ENCODE peak calls at places on chromosomes 4 and X, in seven cellular contexts. One of them, this sample, is unnamed. For H3K36me3, the result is how much of the 10 kb centered on the place peaks cover.

GRCh38 chr4:2413821-2414610 is 4.4 kb downstream of the ZFYVE28 start:
- DNase-seq in ovary: no peak
- DNase-seq in body of pancreas: no peak
- DNase-seq in cardiac muscle cell: no peak
- DNase-seq in CD8-positive, alpha-beta T cell: peak
- DNase-seq in endothelial cell of umbilical vein: peak
- DNase-seq in lung: no peak
- DNase-seq in this sample: no peak

GRCh38 chrX:68041110-68041509 is 392.2 kb downstream of the OPHN1 start:
- DNase-seq in ovary: no peak
- DNase-seq in body of pancreas: no peak
- DNase-seq in cardiac muscle cell: no peak
- DNase-seq in CD8-positive, alpha-beta T cell: no peak
- DNase-seq in endothelial cell of umbilical vein: no peak
- DNase-seq in lung: no peak
- DNase-seq in this sample: no peak

GRCh38 chr4:89307446-89308160 is at the start of gene GPRIN3:
- DNase-seq in ovary: peak
- DNase-seq in body of pancreas: peak
- DNase-seq in cardiac muscle cell: peak
- DNase-seq in CD8-positive, alpha-beta T cell: peak
- DNase-seq in endothelial cell of umbilical vein: peak
- DNase-seq in lung: peak
- DNase-seq in this sample: no peak

GRCh38 chrX:8627796-8628195 is 104.1 kb downstream of the ANOS1 start:
- DNase-seq in ovary: no peak
- DNase-seq in body of pancreas: no peak
- DNase-seq in cardiac muscle cell: no peak
- DNase-seq in CD8-positive, alpha-beta T cell: no peak
- DNase-seq in endothelial cell of umbilical vein: no peak
- DNase-seq in lung: no peak
- DNase-seq in this sample: no peak

GRCh38 chr4:150078041-150078995 is at the start of gene DCLK2:
- DNase-seq in ovary: peak
- DNase-seq in body of pancreas: peak
- DNase-seq in cardiac muscle cell: peak
- DNase-seq in CD8-positive, alpha-beta T cell: no peak
- DNase-seq in endothelial cell of umbilical vein: peak
- DNase-seq in lung: peak
- DNase-seq in this sample: peak

GRCh38 chr4:149063007-149063406 is 620.8 kb upstream of the NR3C2 start:
- DNase-seq in ovary: no peak
- DNase-seq in body of pancreas: no peak
- DNase-seq in cardiac muscle cell: no peak
- DNase-seq in CD8-positive, alpha-beta T cell: no peak
- DNase-seq in endothelial cell of umbilical vein: no peak
- DNase-seq in lung: no peak
- DNase-seq in this sample: no peak

GRCh38 chrX:135484636-135485289 is 35.7 kb upstream of the INTS6L start:
- DNase-seq in ovary: no peak
- DNase-seq in body of pancreas: peak
- DNase-seq in cardiac muscle cell: peak
- DNase-seq in CD8-positive, alpha-beta T cell: peak
- DNase-seq in endothelial cell of umbilical vein: peak
- DNase-seq in lung: no peak
- DNase-seq in this sample: no peak

GRCh38 chrX:52923781-52924241 is 26.7 kb downstream of the FAM156B start:
- DNase-seq in ovary: no peak
- DNase-seq in body of pancreas: no peak
- DNase-seq in cardiac muscle cell: peak
- DNase-seq in CD8-positive, alpha-beta T cell: no peak
- DNase-seq in endothelial cell of umbilical vein: peak
- DNase-seq in lung: no peak
- DNase-seq in this sample: no peak

GRCh38 chr4:77819409-77819835 is 254 bp upstream of the CNOT6L start:
- DNase-seq in ovary: no peak
- DNase-seq in body of pancreas: no peak
- DNase-seq in cardiac muscle cell: peak
- DNase-seq in CD8-positive, alpha-beta T cell: no peak
- DNase-seq in endothelial cell of umbilical vein: no peak
- DNase-seq in lung: peak
- DNase-seq in this sample: no peak

GRCh38 chr4:77818667-77819408 is at the start of gene CNOT6L:
- DNase-seq in ovary: peak
- DNase-seq in body of pancreas: peak
- DNase-seq in cardiac muscle cell: peak
- DNase-seq in CD8-positive, alpha-beta T cell: peak
- DNase-seq in endothelial cell of umbilical vein: peak
- DNase-seq in lung: peak
- DNase-seq in this sample: peak

GRCh38 chr4:77821775-77822174 is 2.6 kb upstream of the CNOT6L start:
- DNase-seq in ovary: no peak
- DNase-seq in body of pancreas: no peak
- DNase-seq in cardiac muscle cell: no peak
- DNase-seq in CD8-positive, alpha-beta T cell: peak
- DNase-seq in endothelial cell of umbilical vein: peak
- DNase-seq in lung: no peak
- DNase-seq in this sample: no peak

GRCh38 chr4:77820836-77821561 is 1.8 kb upstream of the CNOT6L start:
- DNase-seq in ovary: no peak
- DNase-seq in body of pancreas: no peak
- DNase-seq in cardiac muscle cell: no peak
- DNase-seq in CD8-positive, alpha-beta T cell: peak
- DNase-seq in endothelial cell of umbilical vein: peak
- DNase-seq in lung: no peak
- DNase-seq in this sample: no peak

GRCh38 chr4:77819836-77820679 is 890 bp upstream of the CNOT6L start:
- DNase-seq in ovary: peak
- DNase-seq in body of pancreas: peak
- DNase-seq in cardiac muscle cell: peak
- DNase-seq in CD8-positive, alpha-beta T cell: peak
- DNase-seq in endothelial cell of umbilical vein: peak
- DNase-seq in lung: peak
- DNase-seq in this sample: peak
- TF ChIP-seq CTCF in ovary: no peak
- TF ChIP-seq CTCF in body of pancreas: no peak
- TF ChIP-seq CTCF in cardiac muscle cell: no peak
- TF ChIP-seq CTCF in CD8-positive, alpha-beta T cell: no peak
- TF ChIP-seq CTCF in endothelial cell of umbilical vein: no peak
- TF ChIP-seq CTCF in lung: no peak
- TF ChIP-seq CTCF in this sample: no peak

DNA sequence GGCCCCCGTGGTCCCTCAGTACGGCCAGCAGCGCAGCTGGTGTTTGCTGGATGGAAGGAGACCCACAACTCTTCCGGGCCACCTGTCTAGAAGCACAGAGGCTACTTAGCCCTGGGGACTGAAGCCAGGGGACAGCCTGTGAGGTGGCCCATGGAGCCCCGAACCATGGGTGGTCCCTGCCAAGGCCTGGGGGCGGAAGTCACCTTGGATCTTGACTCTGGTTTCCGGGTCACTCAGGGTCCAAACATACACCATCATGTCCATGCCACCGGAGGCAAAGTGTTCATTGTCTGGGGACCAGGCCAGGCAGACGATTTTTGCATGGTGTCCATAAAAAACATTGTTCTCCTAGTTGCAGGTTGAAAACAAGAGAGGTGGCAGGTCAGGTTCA is 39.5 kb downstream of the WDR1 start:
- DNase-seq in ovary: no peak
- DNase-seq in body of pancreas: peak
- DNase-seq in cardiac muscle cell: no peak
- DNase-seq in CD8-positive, alpha-beta T cell: peak
- DNase-seq in endothelial cell of umbilical vein: no peak
- DNase-seq in lung: no peak
- DNase-seq in this sample: peak
- H3K36me3 ChIP-seq in ovary: under half
- H3K36me3 ChIP-seq in body of pancreas: half or more
- H3K36me3 ChIP-seq in cardiac muscle cell: half or more
- H3K36me3 ChIP-seq in CD8-positive, alpha-beta T cell: half or more
- H3K36me3 ChIP-seq in endothelial cell of umbilical vein: half or more
- H3K36me3 ChIP-seq in lung: under half
- H3K36me3 ChIP-seq in this sample: under half

GRCh38 chr4:169271692-169272007 is 894 bp upstream of the SH3RF1 start:
- DNase-seq in ovary: no peak
- DNase-seq in body of pancreas: no peak
- DNase-seq in cardiac muscle cell: no peak
- DNase-seq in CD8-positive, alpha-beta T cell: no peak
- DNase-seq in endothelial cell of umbilical vein: no peak
- DNase-seq in lung: no peak
- DNase-seq in this sample: no peak

GRCh38 chr4:169270156-169270809 is 473 bp downstream of the SH3RF1 start:
- DNase-seq in ovary: peak
- DNase-seq in body of pancreas: peak
- DNase-seq in cardiac muscle cell: peak
- DNase-seq in CD8-positive, alpha-beta T cell: no peak
- DNase-seq in endothelial cell of umbilical vein: peak
- DNase-seq in lung: peak
- DNase-seq in this sample: peak

GRCh38 chr4:169270810-169271691 is at the start of gene SH3RF1:
- DNase-seq in ovary: peak
- DNase-seq in body of pancreas: peak
- DNase-seq in cardiac muscle cell: peak
- DNase-seq in CD8-positive, alpha-beta T cell: no peak
- DNase-seq in endothelial cell of umbilical vein: peak
- DNase-seq in lung: peak
- DNase-seq in this sample: peak

GRCh38 chr4:169267070-169267469 is 3.7 kb downstream of the SH3RF1 start:
- DNase-seq in ovary: no peak
- DNase-seq in body of pancreas: no peak
- DNase-seq in cardiac muscle cell: no peak
- DNase-seq in CD8-positive, alpha-beta T cell: no peak
- DNase-seq in endothelial cell of umbilical vein: no peak
- DNase-seq in lung: no peak
- DNase-seq in this sample: no peak

GRCh38 chr4:169268951-169269781 is 1.6 kb downstream of the SH3RF1 start:
- DNase-seq in ovary: no peak
- DNase-seq in body of pancreas: no peak
- DNase-seq in cardiac muscle cell: no peak
- DNase-seq in CD8-positive, alpha-beta T cell: no peak
- DNase-seq in endothelial cell of umbilical vein: peak
- DNase-seq in lung: no peak
- DNase-seq in this sample: no peak
- H3K27ac ChIP-seq in ovary: peak
- H3K27ac ChIP-seq in body of pancreas: peak
- H3K27ac ChIP-seq in cardiac muscle cell: no peak
- H3K27ac ChIP-seq in CD8-positive, alpha-beta T cell: no peak
- H3K27ac ChIP-seq in endothelial cell of umbilical vein: peak
- H3K27ac ChIP-seq in lung: peak
- H3K27ac ChIP-seq in this sample: peak

GRCh38 chrX:10401239-10401638 is 219.1 kb downstream of the MID1 start:
- DNase-seq in ovary: no peak
- DNase-seq in body of pancreas: no peak
- DNase-seq in cardiac muscle cell: no peak
- DNase-seq in CD8-positive, alpha-beta T cell: no peak
- DNase-seq in endothelial cell of umbilical vein: no peak
- DNase-seq in lung: no peak
- DNase-seq in this sample: no peak
- TF ChIP-seq CTCF in ovary: no peak
- TF ChIP-seq CTCF in body of pancreas: no peak
- TF ChIP-seq CTCF in cardiac muscle cell: no peak
- TF ChIP-seq CTCF in CD8-positive, alpha-beta T cell: no peak
- TF ChIP-seq CTCF in endothelial cell of umbilical vein: no peak
- TF ChIP-seq CTCF in lung: no peak
- TF ChIP-seq CTCF in this sample: no peak